ENCODE peak calls at places on chromosomes 4 and X, in six cellular contexts. M is SJSA1, J is T-helper 2 cell, B is left ventricle myocardium inferior, G is NCI-H526 treated with DMSO at 0.1 percent for 48 hours, Y is glomerular endothelial cell. N is an unnamed sample.

GRCh38 chr4:81913427-81913878 is 441.7 kb upstream of the RASGEF1B start:
- DNase-seq in M (peak), J (peak), B (no peak), G (peak), Y (no peak), N (no peak)

GRCh38 chr4:98961770-98962169 is 32.8 kb upstream of the EIF4E start:
- DNase-seq in M (no peak), J (no peak), B (no peak), G (no peak), Y (no peak), N (no peak)

GRCh38 chrX:2371026-2371778 is 129.6 kb downstream of the DHRSX start:
- DNase-seq in M (no peak), J (no peak), B (no peak), G (no peak), Y (no peak), N (no peak)

GRCh38 chrX:2828404-2829065 is at the start of gene GYG2:
- DNase-seq in M (peak), J (no peak), B (no peak), G (no peak), Y (no peak), N (no peak)

GRCh38 chr4:30837131-30837539 is 117.0 kb downstream of the PCDH7 start:
- DNase-seq in M (no peak), J (no peak), B (no peak), G (no peak), Y (no peak), N (no peak)

GRCh38 chrX:68249401-68249831 is 183.9 kb downstream of the OPHN1 start:
- DNase-seq in M (no peak), J (no peak), B (peak), G (no peak), Y (no peak), N (no peak)

GRCh38 chr4:62225972-62226371 is 1025.8 kb downstream of the ADGRL3 start:
- DNase-seq in M (no peak), J (no peak), B (no peak), G (no peak), Y (no peak), N (no peak)

GRCh38 chr4:38902695-38903094 is 35.1 kb downstream of the FAM114A1 start:
- DNase-seq in M (no peak), J (peak), B (no peak), G (peak), Y (no peak), N (peak)

GRCh38 chrX:23317799-23318724 is 16.6 kb upstream of the PTCHD1 start:
- DNase-seq in M (peak), J (peak), B (no peak), G (no peak), Y (peak), N (no peak)

GRCh38 chr4:56215901-56216300 is 171.4 kb downstream of the AASDH start:
- DNase-seq in M (no peak), J (no peak), B (no peak), G (no peak), Y (no peak), N (peak)

GRCh38 chr4:5032825-5033224 is 13.6 kb upstream of the CYTL1 start:
- DNase-seq in M (no peak), J (no peak), B (no peak), G (no peak), Y (no peak), N (no peak)

GRCh38 chr4:72568959-72569718 is at the start of gene ADAMTS3:
- DNase-seq in M (peak), J (peak), B (peak), G (peak), Y (no peak), N (peak)

GRCh38 chrX:37380920-37381319 is 31.8 kb downstream of the PRRG1 start:
- DNase-seq in M (peak), J (no peak), B (no peak), G (no peak), Y (peak), N (no peak)

GRCh38 chr4:185580699-185581098 is 45.4 kb upstream of the PDLIM3 start:
- DNase-seq in M (no peak), J (no peak), B (no peak), G (no peak), Y (no peak), N (no peak)

GRCh38 chr4:159221280-159221679 is 118.4 kb downstream of the RAPGEF2 start:
- DNase-seq in M (no peak), J (no peak), B (no peak), G (no peak), Y (no peak), N (no peak)

GRCh38 chr4:28357985-28358384 is 1497.3 kb downstream of the STIM2 start:
- DNase-seq in M (no peak), J (no peak), B (no peak), G (no peak), Y (no peak), N (no peak)

GRCh38 chr4:14458463-14458862 is 543.8 kb upstream of the CPEB2 start:
- DNase-seq in M (no peak), J (no peak), B (no peak), G (no peak), Y (no peak), N (no peak)

N was measured in NCI-H2227 treated with DMSO at 0.1 percent for 48 hours.